ENCODE peak calls at places on chromosomes 5 and 9, in seven cellular contexts. Q is neuronal stem cell, Y is IMR-90, W is H9, F is H1, V is mesendoderm, B is trophoblast cell. M is an unnamed sample.
A peak's percentile ranks its signal among the peaks of the same experiment; 100 is the strongest.

GRCh38 chr5:180799902-180800801 is 2.5 kb downstream of the MGAT1 start:
- DNase-seq in Q (no peak), Y (peak; percentile 86), W (no peak), F (no peak), V (peak; percentile 47), B (peak; percentile 98), M (peak; percentile 77)

GRCh38 chr9:122120672-122121071 is 27.6 kb upstream of the TTLL11 start:
- DNase-seq in Q (no peak), Y (no peak), W (no peak), F (no peak), V (no peak), B (no peak), M (no peak)

GRCh38 chr5:2685651-2686050 is 65.8 kb downstream of the IRX2 start:
- DNase-seq in Q (no peak), Y (peak; percentile 0), W (no peak), F (no peak), V (peak; percentile 43), B (no peak), M (no peak)

GRCh38 chr5:56028708-56029107 is 33.9 kb upstream of the IL6ST start:
- DNase-seq in Q (no peak), Y (no peak), W (no peak), F (no peak), V (no peak), B (no peak), M (no peak)

GRCh38 chr9:81632599-81632998 is 56.7 kb downstream of the TLE1 start:
- DNase-seq in Q (no peak), Y (peak; percentile 94), W (no peak), F (no peak), V (peak; percentile 36), B (peak; percentile 75), M (peak; percentile 90)

GRCh38 chr5:174843263-174844250 is 119.2 kb downstream of the MSX2 start:
- DNase-seq in Q (no peak), Y (no peak), W (peak; percentile 33), F (no peak), V (peak; percentile 90), B (no peak), M (no peak)

GRCh38 chr9:132162764-132163456 is 1.1 kb downstream of the NTNG2 start:
- DNase-seq in Q (no peak), Y (no peak), W (no peak), F (no peak), V (no peak), B (no peak), M (no peak)

GRCh38 chr9:4382722-4383317 is 83.0 kb upstream of the GLIS3 start:
- DNase-seq in Q (peak; percentile 24), Y (peak; percentile 23), W (no peak), F (no peak), V (peak; percentile 51), B (no peak), M (peak; percentile 40)

GRCh38 chr9:116274293-116274692 is 120.7 kb downstream of the PAPPA start:
- DNase-seq in Q (no peak), Y (peak; percentile 89), W (no peak), F (no peak), V (peak; percentile 17), B (no peak), M (peak; percentile 91)

GRCh38 chr9:18829066-18829465 is 203.9 kb downstream of the SAXO1 start:
- DNase-seq in Q (no peak), Y (no peak), W (no peak), F (no peak), V (no peak), B (no peak), M (no peak)

GRCh38 chr9:17578911-17579793 is at the start of gene SH3GL2:
- DNase-seq in Q (peak; percentile 59), Y (peak; percentile 4), W (peak; percentile 94), F (peak; percentile 92), V (peak; percentile 82), B (no peak), M (peak; percentile 15)

GRCh38 chr5:138927979-138928378 is 52.8 kb upstream of the LRRTM2 start:
- DNase-seq in Q (no peak), Y (peak; percentile 23), W (no peak), F (no peak), V (no peak), B (no peak), M (no peak)

GRCh38 chr5:80069918-80070318 is 34.8 kb downstream of the THBS4 start:
- DNase-seq in Q (no peak), Y (no peak), W (no peak), F (no peak), V (no peak), B (no peak), M (no peak)

GRCh38 chr5:10660135-10660534 is 96.3 kb downstream of the ANKRD33B start:
- DNase-seq in Q (no peak), Y (no peak), W (no peak), F (no peak), V (no peak), B (no peak), M (no peak)

GRCh38 chr9:652896-653295 is 188.6 kb upstream of the DMRT1 start:
- DNase-seq in Q (no peak), Y (no peak), W (no peak), F (no peak), V (no peak), B (peak; percentile 7), M (no peak)

GRCh38 chr9:3875371-3876132 is 349.8 kb upstream of the RFX3 start:
- DNase-seq in Q (no peak), Y (peak; percentile 95), W (no peak), F (no peak), V (no peak), B (no peak), M (peak; percentile 96)

GRCh38 chr9:134781895-134782294 is 98.7 kb upstream of the FCN2 start:
- DNase-seq in Q (no peak), Y (no peak), W (peak; percentile 59), F (peak; percentile 75), V (no peak), B (no peak), M (no peak)

GRCh38 chr9:17600962-17601593 is 22.2 kb downstream of the SH3GL2 start:
- DNase-seq in Q (no peak), Y (peak; percentile 60), W (no peak), F (no peak), V (no peak), B (no peak), M (peak; percentile 78)

GRCh38 chr5:128019391-128019790 is 64.2 kb upstream of the SLC12A2 start:
- DNase-seq in Q (no peak), Y (no peak), W (no peak), F (no peak), V (peak; percentile 15), B (peak; percentile 32), M (no peak)

GRCh38 chr5:128015478-128015877 is 68.1 kb upstream of the SLC12A2 start:
- DNase-seq in Q (no peak), Y (no peak), W (no peak), F (no peak), V (no peak), B (no peak), M (no peak)

GRCh38 chr5:128015978-128016377 is 67.6 kb upstream of the SLC12A2 start:
- DNase-seq in Q (no peak), Y (peak; percentile 25), W (no peak), F (no peak), V (peak; percentile 68), B (peak; percentile 67), M (peak; percentile 14)

GRCh38 chr5:128020012-128020411 is 63.6 kb upstream of the SLC12A2 start:
- DNase-seq in Q (no peak), Y (no peak), W (no peak), F (no peak), V (no peak), B (peak; percentile 85), M (no peak)

DNA sequence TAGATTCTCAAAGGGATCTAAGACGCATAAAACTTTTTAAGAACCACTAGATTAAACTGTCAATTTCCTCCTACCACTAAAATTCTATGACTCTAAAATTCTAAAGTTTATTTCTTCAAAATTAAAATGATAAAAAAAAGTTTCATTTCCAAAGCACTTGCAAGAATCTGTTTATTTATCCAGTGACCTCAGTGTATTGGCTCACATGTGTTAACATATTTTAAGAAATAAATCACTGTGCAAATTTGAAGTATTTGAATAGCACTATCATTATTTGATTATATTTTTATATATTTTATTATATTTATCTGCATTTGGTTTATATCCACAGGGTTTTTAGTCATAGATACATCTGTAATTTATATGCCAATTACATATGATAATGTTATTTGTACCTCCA is 62.2 kb upstream of the SLC12A2 start:
- DNase-seq in Q (no peak), Y (peak; percentile 72), W (no peak), F (no peak), V (no peak), B (no peak), M (no peak)
- H3K79me1 ChIP-seq in Q (no peaks in the 10 kb centered on the region), Y (no peaks in the 10 kb centered on the region), W (no peaks in the 10 kb centered on the region), F (no peaks in the 10 kb centered on the region), V (no peaks in the 10 kb centered on the region), B (peaks cover 4% of the 10 kb centered on the region), M (no peaks in the 10 kb centered on the region)

DNA sequence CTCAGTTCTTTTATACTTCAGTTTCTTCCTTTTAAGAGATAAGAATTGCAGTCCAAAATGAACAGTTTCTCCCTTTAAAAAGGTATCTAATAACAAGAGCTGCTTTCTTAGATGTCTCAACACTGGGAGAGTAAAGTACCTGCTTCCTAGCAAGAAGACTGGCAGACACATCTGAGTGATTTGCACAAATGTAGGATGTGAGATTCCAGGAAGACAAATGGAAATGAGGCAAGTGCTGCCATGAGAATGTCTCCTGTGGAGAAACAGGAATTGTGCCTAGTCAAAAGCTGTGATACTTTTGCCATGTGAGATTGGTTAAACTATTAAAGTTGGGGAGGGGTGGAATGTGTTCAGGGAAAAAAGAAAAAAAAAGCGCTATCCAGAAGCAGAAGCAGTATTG is 159.1 kb downstream of the HTR1A start:
- DNase-seq in Q (no peak), Y (no peak), W (no peak), F (no peak), V (peak; percentile 55), B (no peak), M (no peak)
- H3K4ac ChIP-seq in Q (no peak overlapping the region), Y (no peak overlapping the region), W (no peak overlapping the region), F (no peak overlapping the region), V (no peak overlapping the region), B (no peak overlapping the region), M (no peak overlapping the region)

DNA sequence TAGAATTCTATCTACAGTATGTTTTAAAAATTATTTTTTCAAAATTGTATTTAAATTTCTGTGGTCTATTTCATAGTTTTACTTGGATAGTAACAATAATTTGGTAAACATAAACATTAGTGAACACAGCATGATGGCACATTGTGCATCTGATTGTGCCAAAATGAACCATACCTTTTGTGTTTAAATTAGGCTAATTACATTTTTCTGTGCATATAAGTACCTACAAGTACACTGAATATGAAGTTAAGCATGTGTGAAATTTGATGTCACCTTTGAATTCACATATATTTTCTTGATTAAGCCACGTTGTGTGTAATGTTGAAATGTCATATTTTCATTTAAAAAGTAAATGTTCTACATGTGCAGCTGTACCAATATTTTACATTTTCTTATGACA is 13.4 kb downstream of the PBX3 start:
- DNase-seq in Q (no peak), Y (no peak), W (no peak), F (no peak), V (no peak), B (no peak), M (no peak)
- H3K4me2 ChIP-seq in Q (no peak overlapping the region), Y (no peak overlapping the region), W (no peak overlapping the region), F (peak overlapping the region; percentile 22), V (no peak overlapping the region), B (no peak overlapping the region), M (no peak overlapping the region)

DNA sequence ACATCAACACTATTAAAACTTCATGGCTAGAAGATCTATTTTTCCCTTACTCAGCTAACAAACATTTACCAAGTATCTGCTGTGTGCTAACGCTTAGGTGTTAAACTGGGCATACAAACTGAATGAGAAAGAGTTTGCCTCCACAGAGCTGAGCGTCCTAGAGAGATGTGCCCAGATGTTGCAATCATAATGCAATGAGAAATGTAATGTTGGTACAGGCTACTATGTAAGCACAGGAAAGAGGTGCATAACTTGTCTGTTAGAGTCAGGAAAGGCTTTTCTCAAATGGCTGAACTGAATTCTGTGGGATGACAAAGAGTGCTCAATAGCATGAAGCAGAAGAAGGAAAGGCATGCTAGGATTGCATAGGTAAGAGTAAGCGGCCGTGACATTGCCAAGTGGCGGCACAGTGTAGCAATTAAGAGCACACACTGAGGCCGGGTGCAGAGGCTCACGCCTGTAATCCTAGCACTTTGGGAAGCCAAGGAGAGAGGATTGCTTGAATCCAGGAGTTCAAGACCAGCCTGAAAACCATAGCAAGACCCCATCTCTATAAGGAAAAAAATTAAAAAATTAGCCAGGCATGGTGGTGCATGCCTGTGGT is 137.8 kb downstream of the MEF2C start:
- DNase-seq in Q (no peak), Y (no peak), W (no peak), F (no peak), V (peak; percentile 17), B (no peak), M (no peak)
- H3K79me1 ChIP-seq in Q (no peaks in the 10 kb centered on the region), Y (no peaks in the 10 kb centered on the region), W (no peaks in the 10 kb centered on the region), F (no peaks in the 10 kb centered on the region), V (no peaks in the 10 kb centered on the region), B (peaks cover 2% of the 10 kb centered on the region), M (no peaks in the 10 kb centered on the region)

M was measured in mesenchymal stem cell.